ENCODE peak calls at places on chromosomes 7 and 10, in eight cellular contexts. U is coronary artery; M is CD4-positive, alpha-beta T cell; V is body of pancreas; G is IMR-90; N is dorsolateral prefrontal cortex; L is thoracic aorta; T is GM12878. Y is an unnamed sample.

GRCh38 chr7:141641876-141642275 is 60.1 kb downstream of the DENND11 start:
- DNase-seq in U (no peak), T (no peak), V (no peak), M (no peak), G (no peak), L (no peak), N (no peak), Y (no peak)

GRCh38 chr7:123846217-123846891 is 1.4 kb downstream of the HYAL4 start:
- DNase-seq in T (peak; percentile 7), U (no peak), M (no peak), V (no peak), N (no peak), L (no peak), G (no peak), Y (no peak)

GRCh38 chr7:106430535-106431455 is 146.0 kb upstream of the NAMPT start:
- DNase-seq in V (no peak), M (no peak), U (no peak), L (no peak), T (no peak), G (no peak), N (no peak), Y (no peak)

GRCh38 chr10:7605565-7606295 is 61.0 kb downstream of the ITIH5 start:
- DNase-seq in N (no peak), M (no peak), L (no peak), V (no peak), T (no peak), G (peak; percentile 18), U (peak; percentile 40), Y (no peak)

GRCh38 chr7:122137291-122138077 is 6.6 kb downstream of the AASS start:
- DNase-seq in N (no peak), U (no peak), T (no peak), G (peak; percentile 43), V (no peak), L (no peak), M (no peak), Y (no peak)

GRCh38 chr10:21125471-21126228 is 228.5 kb upstream of the NEBL start:
- DNase-seq in L (no peak), U (no peak), T (no peak), V (no peak), N (no peak), G (no peak), M (no peak), Y (no peak)

GRCh38 chr10:6239213-6239991 is 36.7 kb downstream of the PFKFB3 start:
- DNase-seq in L (peak; percentile 57), U (no peak), G (peak; percentile 99), N (no peak), M (peak; percentile 59), T (peak; percentile 12), V (peak; percentile 40), Y (no peak)

GRCh38 chr7:159083001-159083697 is 61.5 kb downstream of the VIPR2 start:
- DNase-seq in M (no peak), L (no peak), N (no peak), G (no peak), U (peak; percentile 56), V (no peak), T (no peak), Y (no peak)

GRCh38 chr10:69769395-69769989 is 32.2 kb upstream of the COL13A1 start:
- DNase-seq in L (peak; percentile 36), M (no peak), V (peak; percentile 67), T (no peak), G (peak; percentile 79), U (peak; percentile 81), N (no peak), Y (no peak)

GRCh38 chr7:140121321-140121720 is 55.5 kb downstream of the KDM7A start:
- DNase-seq in N (no peak), G (no peak), U (no peak), T (no peak), M (no peak), V (no peak), L (no peak), Y (no peak)

GRCh38 chr10:17273403-17273802 is 45.4 kb downstream of the VIM start:
- DNase-seq in M (no peak), G (peak; percentile 80), L (no peak), N (no peak), T (no peak), V (no peak), U (no peak), Y (no peak)

GRCh38 chr7:100942038-100942774 is 7.1 kb upstream of the MUC3A start:
- DNase-seq in V (no peak), T (no peak), N (no peak), G (no peak), L (no peak), M (no peak), U (no peak), Y (peak; percentile 70)

GRCh38 chr10:48493083-48493871 is 111.6 kb downstream of the ARHGAP22 start:
- DNase-seq in V (no peak), U (peak; percentile 59), M (no peak), T (no peak), L (no peak), G (no peak), N (no peak), Y (peak; percentile 16)

GRCh38 chr10:110013615-110014293 is 6.0 kb downstream of the ADD3 start:
- DNase-seq in N (no peak), L (no peak), U (no peak), T (no peak), M (peak; percentile 23), V (no peak), G (no peak), Y (no peak)

GRCh38 chr10:99234739-99235468 is 748 bp downstream of the HPSE2 start:
- DNase-seq in T (no peak), G (peak; percentile 0), L (no peak), U (no peak), N (no peak), V (no peak), M (no peak), Y (no peak)

GRCh38 chr7:134477954-134478353 is 19.1 kb upstream of the AKR1B1 start:
- DNase-seq in M (no peak), V (no peak), L (no peak), U (no peak), G (peak; percentile 22), T (no peak), N (no peak), Y (no peak)

DNA sequence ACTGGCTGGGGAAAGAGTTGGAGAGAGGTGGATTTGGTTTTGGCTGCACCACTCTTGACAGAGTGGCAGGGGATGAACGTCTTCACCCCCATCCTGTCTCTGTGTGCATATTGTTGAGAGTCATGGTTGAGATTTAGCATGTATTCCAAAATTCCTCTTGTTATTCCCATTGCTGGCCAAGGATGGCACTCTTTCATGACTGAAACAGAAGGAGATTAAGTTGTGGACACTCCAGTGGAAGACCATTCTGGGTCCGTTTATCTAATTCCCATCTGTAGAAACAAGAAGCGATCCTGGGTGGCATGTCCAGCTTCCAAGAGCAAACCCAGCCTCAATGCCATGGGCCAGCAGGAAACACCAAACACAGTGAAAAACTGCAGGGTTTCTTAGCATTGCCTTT is 469.0 kb upstream of the IGFBP3 start:
- DNase-seq in V (no peak), M (no peak), U (no peak), G (peak; percentile 6), T (no peak), L (no peak), N (no peak), Y (no peak)
- TF ChIP-seq CTCF in V (no peak), M (no peak), U (no peak), G (peak; percentile 20), T (no peak), L (no peak), N (no peak), Y (no peak)

GRCh38 chr10:35212856-35213255 is 86.2 kb downstream of the CREM start:
- DNase-seq in V (no peak), T (no peak), U (no peak), M (no peak), N (no peak), L (no peak), G (no peak), Y (no peak)
- H3K27ac ChIP-seq in V (no peak overlapping the region), T (no peak overlapping the region), U (no peak overlapping the region), M (no peak overlapping the region), N (peak overlapping the region; percentile 74), L (no peak overlapping the region), G (no peak overlapping the region), Y (no peak overlapping the region)

GRCh38 chr10:47030191-47030698 is 119.0 kb downstream of the PTPN20 start:
- DNase-seq in L (no peak), V (peak; percentile 8), M (no peak), T (no peak), G (no peak), U (peak; percentile 62), N (no peak), Y (no peak)

GRCh38 chr10:47029181-47029971 is 118.1 kb downstream of the PTPN20 start:
- DNase-seq in M (no peak), L (no peak), U (peak; percentile 61), N (no peak), T (no peak), V (peak; percentile 7), G (no peak), Y (no peak)

GRCh38 chr10:47031953-47032465 is 120.8 kb downstream of the PTPN20 start:
- DNase-seq in L (no peak), T (no peak), M (no peak), V (peak; percentile 12), U (no peak), G (peak; percentile 41), N (no peak), Y (no peak)

GRCh38 chr10:47033081-47033480 is 121.9 kb downstream of the PTPN20 start:
- DNase-seq in T (no peak), M (no peak), V (peak; percentile 2), L (no peak), N (no peak), G (no peak), U (no peak), Y (no peak)

DNA sequence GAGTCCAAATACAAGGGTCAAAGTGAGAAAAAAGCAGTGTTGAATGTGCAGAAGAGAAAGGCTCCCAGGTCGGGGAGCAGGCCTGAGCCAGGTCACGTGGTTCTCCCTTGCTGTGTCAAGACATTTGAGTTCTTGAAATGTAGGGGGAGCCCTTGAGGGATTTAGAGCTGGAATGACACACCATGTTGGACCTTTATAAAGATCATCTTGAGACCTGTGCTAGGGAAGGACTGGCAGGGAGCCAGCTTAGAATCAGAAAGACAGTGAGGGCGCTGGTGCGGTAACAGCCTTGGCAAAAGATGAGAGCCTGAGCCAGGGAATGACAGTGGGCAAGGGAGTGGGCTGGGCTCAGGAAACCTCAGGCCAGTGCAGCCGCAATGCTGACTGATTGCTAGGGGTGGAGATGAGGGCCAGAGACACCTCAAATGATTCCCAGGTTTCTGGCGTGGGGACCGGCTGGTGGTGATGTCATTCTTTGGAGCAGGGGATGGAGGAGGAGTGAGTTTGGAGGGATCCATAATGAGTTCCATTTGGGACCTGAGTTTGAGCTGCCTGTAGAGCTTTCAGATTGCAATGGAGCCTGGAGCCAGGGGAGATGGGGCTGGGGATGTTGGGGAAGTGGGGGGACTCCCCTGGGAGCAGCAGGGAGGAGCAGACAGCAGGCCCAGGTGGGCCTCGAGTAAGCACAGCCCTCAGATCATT is 120.2 kb downstream of the PTPN20 start:
- DNase-seq in U (peak; percentile 74), N (no peak), G (no peak), M (no peak), T (no peak), L (no peak), V (peak; percentile 10), Y (no peak)
- TF ChIP-seq CTCF in U (no peak), N (no peak), G (no peak), M (no peak), T (peak; percentile 22), L (no peak), V (no peak), Y (no peak)

DNA sequence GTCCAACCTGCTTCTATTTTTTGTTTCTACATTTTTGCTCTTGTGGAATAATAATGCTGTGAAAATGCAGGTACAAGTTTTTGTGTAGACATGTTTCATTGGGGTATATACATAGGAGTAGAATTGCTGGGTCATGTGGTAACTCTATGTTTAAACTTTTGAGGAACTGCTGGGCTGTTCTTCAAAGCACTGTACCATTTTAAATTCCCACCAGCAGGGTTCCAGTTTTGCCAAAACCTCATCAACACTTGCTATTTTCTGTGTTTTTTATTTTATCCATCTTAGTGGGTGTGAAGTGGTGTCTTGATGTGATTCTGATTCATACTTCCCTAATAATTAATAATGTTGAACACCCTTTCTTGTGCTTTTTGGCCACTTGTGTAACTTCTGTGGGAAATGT is 138.6 kb downstream of the RGS10 start:
- DNase-seq in V (no peak), G (no peak), L (no peak), U (no peak), T (no peak), M (no peak), N (no peak), Y (no peak)
- H3K27ac ChIP-seq in V (no peak overlapping the region), G (peak overlapping the region; percentile 38), L (no peak overlapping the region), U (no peak overlapping the region), T (no peak overlapping the region), M (no peak overlapping the region), N (no peak overlapping the region), Y (no peak overlapping the region)